ENCODE peak calls at places on chromosomes 11 and 22, in ten cellular contexts. L is transverse colon, K is GM12891, S is sigmoid colon, Q is upper lobe of left lung, Z is esophagus muscularis mucosa, H is prostate gland, N is stomach, A is endothelial cell of umbilical vein, P is HCT116. W is an unnamed sample.

GRCh38 chr11:94988748-94989147 is 15.2 kb downstream of the KDM4D start:
- DNase-seq in L (no peak), K (no peak), S (no peak), Q (no peak), Z (no peak), H (no peak), N (no peak), A (no peak), P (no peak), W (no peak)

GRCh38 chr22:44464000-44464399 is 34.0 kb downstream of the RTL6 start:
- DNase-seq in L (no peak), K (no peak), S (no peak), Q (no peak), Z (no peak), H (no peak), N (no peak), A (no peak), P (no peak), W (no peak)

GRCh38 chr11:67072295-67072694 is 15.6 kb downstream of the RHOD start:
- DNase-seq in L (no peak), K (no peak), S (no peak), Q (no peak), Z (no peak), H (no peak), N (no peak), A (no peak), P (no peak), W (no peak)

GRCh38 chr11:102368472-102368871 is 21.5 kb downstream of the BIRC2 start:
- DNase-seq in L (no peak), K (peak), S (no peak), Q (no peak), Z (no peak), H (no peak), N (no peak), A (no peak), P (no peak), W (no peak)

GRCh38 chr11:9772218-9772617 is 108.3 kb downstream of the SWAP70 start:
- DNase-seq in L (no peak), K (no peak), S (no peak), Q (no peak), Z (no peak), H (peak), N (no peak), A (no peak), P (no peak), W (no peak)

GRCh38 chr11:125075900-125076317 is 12.8 kb downstream of the SLC37A2 start:
- DNase-seq in L (no peak), K (no peak), S (peak), Q (no peak), Z (no peak), H (no peak), N (no peak), A (no peak), P (no peak), W (peak)

GRCh38 chr22:41257696-41258095 is 17.0 kb upstream of the CHADL start:
- DNase-seq in L (no peak), K (no peak), S (no peak), Q (no peak), Z (no peak), H (no peak), N (no peak), A (no peak), P (no peak), W (no peak)

GRCh38 chr11:1391165-1392010 is 1.7 kb downstream of the BRSK2 start:
- DNase-seq in L (no peak), K (no peak), S (no peak), Q (no peak), Z (no peak), H (no peak), N (no peak), A (no peak), P (no peak), W (no peak)

GRCh38 chr11:128283445-128283844 is 303.9 kb downstream of the ETS1 start:
- DNase-seq in L (no peak), K (no peak), S (no peak), Q (no peak), Z (no peak), H (no peak), N (no peak), A (no peak), P (no peak), W (no peak)

GRCh38 chr11:94544832-94545640 is 1.3 kb downstream of the FUT4 start:
- DNase-seq in L (peak), K (no peak), S (peak), Q (peak), Z (no peak), H (peak), N (peak), A (no peak), P (no peak), W (peak)

GRCh38 chr22:46201059-46201757 is 48.9 kb downstream of the CDPF1 start:
- DNase-seq in L (peak), K (no peak), S (no peak), Q (no peak), Z (no peak), H (no peak), N (no peak), A (no peak), P (peak), W (no peak)

GRCh38 chr11:535519-536454 is at the start of gene HRAS:
- DNase-seq in L (peak), K (peak), S (peak), Q (peak), Z (peak), H (peak), N (peak), A (peak), P (peak), W (peak)

GRCh38 chr11:28964811-28965210 is 856.6 kb downstream of the METTL15 start:
- DNase-seq in L (no peak), K (no peak), S (no peak), Q (no peak), Z (no peak), H (no peak), N (no peak), A (no peak), P (no peak), W (no peak)

GRCh38 chr11:44774736-44775135 is 48.0 kb downstream of the TSPAN18 start:
- DNase-seq in L (no peak), K (no peak), S (no peak), Q (no peak), Z (no peak), H (no peak), N (no peak), A (peak), P (no peak), W (peak)

DNA sequence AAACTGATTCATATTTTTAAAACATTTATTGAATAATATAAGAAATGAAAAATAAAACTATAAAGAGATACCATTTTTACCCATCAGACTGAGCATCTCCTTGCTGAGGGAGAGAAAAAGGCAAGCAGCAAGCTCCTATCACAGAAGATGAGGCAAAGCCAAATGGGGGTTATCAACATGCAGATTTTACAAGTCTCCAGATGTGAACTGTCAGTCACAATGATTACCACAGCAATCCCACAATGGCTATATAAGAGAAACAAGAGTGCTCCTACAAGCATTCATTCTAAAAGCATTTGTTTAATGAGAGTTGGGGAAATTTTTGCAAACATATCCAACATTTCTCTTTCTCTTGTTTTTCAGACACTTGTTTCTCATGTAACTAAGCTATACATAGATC is 199.7 kb downstream of the TTC28 start:
- DNase-seq in L (no peak), K (no peak), S (no peak), Q (no peak), Z (no peak), H (no peak), N (no peak), A (no peak), P (no peak), W (no peak)
- TF ChIP-seq POLR2AphosphoS5 in L (no peak), K (no peak), S (no peak), Q (no peak), Z (no peak), H (no peak), N (no peak), A (no peak), P (no peak), W (no peak)

GRCh38 chr22:19376971-19377370 is 54.6 kb downstream of the HIRA start:
- DNase-seq in L (no peak), K (no peak), S (peak), Q (no peak), Z (no peak), H (no peak), N (no peak), A (no peak), P (no peak), W (peak)
- TF ChIP-seq POLR2A in L (no peak), K (no peak), S (no peak), Q (no peak), Z (no peak), H (no peak), N (no peak), A (no peak), P (no peak), W (no peak)

DNA sequence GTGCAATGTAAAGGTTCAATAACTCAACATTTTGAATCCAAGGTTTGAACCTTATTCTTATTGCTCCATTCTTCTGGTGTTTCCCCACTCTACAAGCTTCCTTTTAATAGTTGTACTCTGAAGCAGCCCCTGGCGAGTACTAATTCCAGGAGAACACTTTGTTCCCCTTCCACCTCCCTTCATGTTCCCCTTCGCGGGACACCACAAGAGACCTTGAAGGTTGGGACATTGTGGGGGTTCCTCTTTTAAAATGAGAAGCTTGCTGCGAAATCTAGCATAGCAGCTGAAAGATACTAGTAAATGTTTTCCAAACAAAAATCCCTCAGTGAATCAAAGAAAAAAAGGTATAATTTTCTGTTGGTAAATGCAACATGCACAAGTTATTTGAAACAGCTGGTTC is 626.3 kb upstream of the LRRC4C start:
- DNase-seq in L (no peak), K (no peak), S (no peak), Q (no peak), Z (no peak), H (no peak), N (no peak), A (no peak), P (no peak), W (no peak)
- TF ChIP-seq POLR2AphosphoS5 in L (no peak), K (no peak), S (no peak), Q (no peak), Z (no peak), H (no peak), N (no peak), A (no peak), P (no peak), W (no peak)

DNA sequence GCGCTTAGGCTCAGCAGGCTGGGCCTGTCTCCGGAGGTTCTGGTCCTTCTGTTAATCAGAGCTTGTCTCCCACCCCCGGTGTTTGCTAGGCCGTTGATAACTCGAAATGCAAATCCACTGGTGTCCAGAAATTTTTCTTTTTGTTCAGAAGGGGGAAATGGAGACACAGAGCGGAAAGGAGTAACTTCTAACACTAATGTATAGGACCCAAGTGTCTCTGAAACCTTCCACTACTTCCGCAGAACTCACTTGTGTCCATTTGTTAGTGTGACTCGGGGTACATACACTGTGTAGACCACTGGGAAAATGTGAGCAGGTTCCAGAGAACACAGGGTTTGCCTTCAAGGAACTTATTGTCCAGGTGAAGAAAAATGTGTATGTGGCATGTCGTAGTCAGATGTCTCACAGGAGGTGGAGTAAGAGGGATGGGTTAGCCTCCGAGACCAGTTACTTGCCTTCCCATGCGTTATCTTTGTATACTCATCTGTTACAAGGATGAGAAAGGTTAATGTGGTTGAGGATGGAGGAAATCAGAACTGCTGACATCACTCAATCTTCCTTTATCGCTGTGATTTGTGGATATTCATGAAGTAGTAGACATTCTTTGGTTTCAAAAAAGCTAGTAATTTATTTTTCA is 823 bp downstream of the ARCN1 start:
- DNase-seq in L (no peak), K (no peak), S (no peak), Q (no peak), Z (peak), H (peak), N (no peak), A (peak), P (peak), W (no peak)
- TF ChIP-seq POLR2A in L (no peak), K (peak), S (no peak), Q (no peak), Z (no peak), H (no peak), N (no peak), A (no peak), P (no peak), W (no peak)

DNA sequence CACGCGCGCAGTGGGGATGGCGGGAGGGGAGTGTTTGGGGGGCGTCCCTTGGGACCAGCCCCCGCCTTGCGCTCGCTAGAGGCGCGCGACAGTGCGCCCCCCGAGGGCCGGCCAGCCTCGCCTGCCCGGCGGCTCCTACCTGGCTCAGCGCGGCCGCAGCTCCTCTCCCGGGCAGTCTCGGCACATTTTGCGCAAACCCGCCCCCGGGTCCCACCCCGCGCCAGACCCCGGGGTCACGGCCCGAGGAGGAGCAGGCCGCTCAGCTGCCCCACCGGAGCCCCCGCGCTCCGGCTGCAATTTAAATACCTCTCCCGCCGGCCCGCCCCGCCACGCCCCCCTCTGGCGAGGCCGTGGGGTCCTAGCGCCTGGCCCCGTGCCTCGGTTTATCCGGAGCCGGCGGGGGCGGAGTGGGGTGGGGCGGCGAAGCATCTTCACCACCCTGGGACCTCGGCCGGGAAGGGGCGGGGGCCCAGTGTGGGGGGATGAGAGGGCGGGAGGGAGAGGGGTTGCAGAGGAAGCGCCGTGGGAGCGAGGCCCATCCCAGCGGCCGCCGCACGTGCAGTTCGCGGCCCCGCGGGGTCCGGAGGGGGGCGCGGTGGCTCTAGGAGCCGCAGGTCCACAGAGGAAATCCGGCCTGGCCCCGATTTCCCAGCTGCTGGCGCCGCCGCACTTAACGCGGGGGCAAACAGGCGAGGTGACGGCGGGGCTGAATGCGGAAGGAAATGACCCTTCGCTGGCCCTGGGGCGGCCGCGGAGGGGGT is at the start of gene LRRC32:
- DNase-seq in L (peak), K (no peak), S (peak), Q (peak), Z (no peak), H (no peak), N (peak), A (peak), P (no peak), W (no peak)
- TF ChIP-seq POLR2AphosphoS5 in L (no peak), K (no peak), S (peak), Q (peak), Z (peak), H (no peak), N (no peak), A (peak), P (no peak), W (no peak)

GRCh38 chr11:41989800-41990380 is 530.4 kb upstream of the LRRC4C start:
- DNase-seq in L (no peak), K (no peak), S (no peak), Q (no peak), Z (no peak), H (no peak), N (no peak), A (peak), P (no peak), W (no peak)
- TF ChIP-seq POLR2A in L (no peak), K (no peak), S (no peak), Q (no peak), Z (no peak), H (no peak), N (no peak), A (no peak), P (no peak), W (no peak)

DNA sequence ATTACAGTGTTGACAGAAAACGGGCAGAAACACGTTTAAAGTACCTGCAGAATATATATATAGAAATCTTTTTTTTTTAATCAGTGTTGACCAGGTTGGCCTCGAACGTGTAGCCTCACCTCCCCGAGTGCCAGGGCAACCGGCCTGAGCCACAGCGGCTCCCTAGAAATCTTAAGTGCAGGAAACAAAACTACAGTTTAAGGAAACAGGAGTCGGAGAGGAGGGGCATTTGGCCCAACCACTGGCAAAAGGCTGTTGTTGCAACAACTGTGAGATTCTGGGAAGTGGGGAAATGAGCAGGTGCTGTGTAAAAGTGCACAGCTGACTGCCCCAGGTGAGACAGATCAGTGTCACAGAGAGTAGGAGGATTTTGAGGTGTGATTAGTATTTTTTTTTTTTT is 3.7 kb downstream of the YWHAH start:
- DNase-seq in L (no peak), K (no peak), S (no peak), Q (peak), Z (no peak), H (no peak), N (no peak), A (no peak), P (no peak), W (no peak)
- TF ChIP-seq POLR2AphosphoS5 in L (no peak), K (no peak), S (no peak), Q (no peak), Z (no peak), H (no peak), N (no peak), A (no peak), P (no peak), W (no peak)

W was measured in suprapubic skin.